ENCODE peak calls at places on chromosomes 1 and 21, in five cellular contexts. C is activated T-helper 1 cell treated with Interleukin-2 at 50 U/mL for 16 hours; K is CD4-positive, CD25-positive, alpha-beta regulatory T cell; D is AG09319; H is tibial nerve. F is an unnamed sample.

GRCh38 chr1:24289937-24290595 is 29.1 kb upstream of the GRHL3 start:
- DNase-seq in C (no peak), K (no peak), D (peak; percentile 76), H (peak; percentile 45), F (peak; percentile 94)

GRCh38 chr1:228096416-228097332 is 6.5 kb downstream of the C1orf35 start:
- DNase-seq in C (no peak), K (no peak), D (no peak), H (no peak), F (no peak)

GRCh38 chr1:198529414-198529813 is 11.1 kb downstream of the ATP6V1G3 start:
- DNase-seq in C (no peak), K (no peak), D (peak; percentile 63), H (no peak), F (no peak)

GRCh38 chr21:45011911-45012660 is 62.3 kb upstream of the ADARB1 start:
- DNase-seq in C (no peak), K (no peak), D (peak; percentile 49), H (no peak), F (peak; percentile 59)

GRCh38 chr1:43687301-43688108 is 19.8 kb upstream of the ST3GAL3 start:
- DNase-seq in C (no peak), K (no peak), D (no peak), H (no peak), F (no peak)

GRCh38 chr21:23740463-23740862 is 1866.8 kb downstream of the MRPL39 start:
- DNase-seq in C (no peak), K (no peak), D (no peak), H (no peak), F (no peak)

GRCh38 chr1:213067366-213067765 is 16.3 kb downstream of the RPS6KC1 start:
- DNase-seq in C (no peak), K (no peak), D (no peak), H (no peak), F (no peak)

GRCh38 chr21:42460391-42461184 is 35.4 kb downstream of the RSPH1 start:
- DNase-seq in C (no peak), K (peak; percentile 67), D (no peak), H (no peak), F (no peak)